ENCODE peak calls at places on chromosome 11, in four cellular contexts. P, W, O and I are unnamed samples.

GRCh38 chr11:249062-249461 is 12.3 kb downstream of the PSMD13 start:
- DNase-seq in O (no peak), P (no peak), W (no peak), I (no peak)

GRCh38 chr11:66316849-66317251 is at the start of gene CD248:
- DNase-seq in W (no peak), P (peak), O (peak), I (no peak)

GRCh38 chr11:62601114-62601363 is 626 bp downstream of the MTA2 start:
- DNase-seq in W (no peak), P (no peak), O (peak), I (peak)

GRCh38 chr11:62504158-62504973 is 42.2 kb downstream of the AHNAK start:
- DNase-seq in O (peak), P (no peak), W (no peak), I (no peak)

GRCh38 chr11:2471048-2471803 is 26.4 kb downstream of the KCNQ1 start:
- DNase-seq in O (no peak), W (no peak), P (no peak), I (no peak)

GRCh38 chr11:20376162-20376561 is 11.4 kb upstream of the PRMT3 start:
- DNase-seq in O (no peak), W (no peak), P (no peak), I (no peak)

GRCh38 chr11:12216542-12217422 is 106.4 kb downstream of the MICAL2 start:
- DNase-seq in W (no peak), O (no peak), P (no peak), I (no peak)

GRCh38 chr11:22343411-22344032 is 5.3 kb downstream of the SLC17A6 start:
- DNase-seq in W (no peak), P (no peak), O (no peak), I (no peak)

GRCh38 chr11:68303982-68304780 is 8.2 kb upstream of the LRP5 start:
- DNase-seq in P (no peak), O (no peak), W (no peak), I (no peak)

GRCh38 chr11:102640946-102641345 is 15.8 kb upstream of the MMP20 start:
- DNase-seq in W (no peak), P (no peak), O (no peak), I (no peak)

GRCh38 chr11:133934096-133934495 is 22.7 kb downstream of the IGSF9B start:
- DNase-seq in P (no peak), O (no peak), W (no peak), I (no peak)

GRCh38 chr11:132158696-132159095 is 788.3 kb downstream of the NTM start:
- DNase-seq in O (no peak), W (no peak), P (no peak), I (no peak)

GRCh38 chr11:86577663-86578636 is 94.5 kb downstream of the ME3 start:
- DNase-seq in P (no peak), W (no peak), O (no peak), I (peak)